ENCODE peak calls at places on chromosomes 6 and 20, in nine cellular contexts. F is heart left ventricle, D is upper lobe of right lung, E is mucosa of descending colon, M is heart right ventricle, T is HCT116, Y is PC-9, I is neural progenitor cell, Q is left ventricle myocardium inferior. P is an unnamed sample.

GRCh38 chr6:82032444-82032843 is 215.1 kb downstream of the IBTK start:
- DNase-seq in D (no peak), E (no peak), I (no peak), F (no peak), Y (no peak), M (no peak), T (no peak), Q (no peak), P (no peak)

GRCh38 chr6:169190970-169191369 is 62.7 kb downstream of the THBS2 start:
- DNase-seq in Y (no peak), E (no peak), T (no peak), Q (no peak), I (no peak), D (no peak), M (no peak), F (no peak), P (no peak)

GRCh38 chr20:41183391-41183790 is 46.0 kb downstream of the PLCG1 start:
- DNase-seq in M (no peak), E (no peak), I (no peak), Y (no peak), Q (no peak), D (no peak), F (no peak), T (no peak), P (no peak)

GRCh38 chr20:5160882-5161281 is 34.1 kb downstream of the CDS2 start:
- DNase-seq in F (no peak), Y (no peak), T (no peak), M (no peak), Q (no peak), E (no peak), I (no peak), D (no peak), P (no peak)

GRCh38 chr6:12580296-12580695 is 136.3 kb upstream of the PHACTR1 start:
- DNase-seq in E (no peak), I (no peak), T (no peak), M (no peak), D (no peak), F (no peak), Q (no peak), Y (no peak), P (no peak)

GRCh38 chr6:103675807-103676406 is 1183.8 kb downstream of the HACE1 start:
- DNase-seq in M (no peak), I (no peak), Y (no peak), F (no peak), D (no peak), T (no peak), E (no peak), Q (no peak), P (no peak)

GRCh38 chr20:21280496-21281016 is 22.6 kb upstream of the XRN2 start:
- DNase-seq in T (no peak), M (no peak), Y (no peak), F (no peak), D (no peak), E (no peak), I (no peak), Q (no peak), P (no peak)

GRCh38 chr6:119030759-119031158 is 47.7 kb downstream of the FAM184A start:
- DNase-seq in F (no peak), Q (no peak), M (no peak), Y (no peak), E (no peak), D (no peak), I (no peak), T (no peak), P (no peak)

GRCh38 chr20:36833275-36834020 is 42.5 kb upstream of the TLDC2 start:
- DNase-seq in M (peak; percentile 42), D (no peak), F (peak; percentile 60), Q (no peak), I (no peak), T (no peak), E (peak; percentile 56), Y (no peak), P (no peak)

GRCh38 chr20:36415475-36416002 is 109.4 kb downstream of the DLGAP4 start:
- DNase-seq in T (no peak), F (no peak), I (no peak), D (no peak), E (no peak), M (no peak), Q (no peak), Y (no peak), P (no peak)

GRCh38 chr6:35415065-35415880 is 36.9 kb upstream of the FANCE start:
- DNase-seq in Y (peak; percentile 55), D (peak; percentile 77), E (no peak), Q (peak; percentile 65), F (peak; percentile 77), T (no peak), M (peak; percentile 58), I (peak; percentile 80), P (no peak)

GRCh38 chr6:24495516-24495847 is 713 bp downstream of the ALDH5A1 start:
- DNase-seq in T (peak; percentile 0), E (peak; percentile 78), I (peak; percentile 57), Q (peak; percentile 49), D (peak; percentile 88), Y (peak; percentile 35), M (peak; percentile 45), F (peak; percentile 75), P (no peak)

GRCh38 chr6:13678255-13678983 is 33.2 kb downstream of the RANBP9 start:
- DNase-seq in M (no peak), E (no peak), Q (no peak), Y (no peak), D (no peak), T (no peak), F (no peak), I (no peak), P (no peak)

GRCh38 chr6:113763883-113764282 is 93.3 kb upstream of the MARCKS start:
- DNase-seq in M (no peak), T (peak; percentile 22), Q (no peak), F (no peak), I (no peak), D (no peak), Y (peak; percentile 43), E (no peak), P (peak; percentile 12)

GRCh38 chr6:129659590-129660345 is 50.2 kb downstream of the ARHGAP18 start:
- DNase-seq in M (no peak), Y (no peak), F (peak; percentile 40), Q (no peak), T (no peak), D (no peak), I (no peak), E (no peak), P (no peak)

GRCh38 chr6:72580281-72580940 is 41.5 kb upstream of the KCNQ5 start:
- DNase-seq in Q (no peak), T (peak; percentile 31), D (no peak), F (no peak), I (peak; percentile 36), E (no peak), M (no peak), Y (peak; percentile 10), P (peak; percentile 63)

GRCh38 chr6:144646066-144646800 is 361.1 kb downstream of the UTRN start:
- DNase-seq in T (no peak), M (no peak), F (no peak), Y (no peak), Q (no peak), I (no peak), D (no peak), E (no peak), P (no peak)

DNA sequence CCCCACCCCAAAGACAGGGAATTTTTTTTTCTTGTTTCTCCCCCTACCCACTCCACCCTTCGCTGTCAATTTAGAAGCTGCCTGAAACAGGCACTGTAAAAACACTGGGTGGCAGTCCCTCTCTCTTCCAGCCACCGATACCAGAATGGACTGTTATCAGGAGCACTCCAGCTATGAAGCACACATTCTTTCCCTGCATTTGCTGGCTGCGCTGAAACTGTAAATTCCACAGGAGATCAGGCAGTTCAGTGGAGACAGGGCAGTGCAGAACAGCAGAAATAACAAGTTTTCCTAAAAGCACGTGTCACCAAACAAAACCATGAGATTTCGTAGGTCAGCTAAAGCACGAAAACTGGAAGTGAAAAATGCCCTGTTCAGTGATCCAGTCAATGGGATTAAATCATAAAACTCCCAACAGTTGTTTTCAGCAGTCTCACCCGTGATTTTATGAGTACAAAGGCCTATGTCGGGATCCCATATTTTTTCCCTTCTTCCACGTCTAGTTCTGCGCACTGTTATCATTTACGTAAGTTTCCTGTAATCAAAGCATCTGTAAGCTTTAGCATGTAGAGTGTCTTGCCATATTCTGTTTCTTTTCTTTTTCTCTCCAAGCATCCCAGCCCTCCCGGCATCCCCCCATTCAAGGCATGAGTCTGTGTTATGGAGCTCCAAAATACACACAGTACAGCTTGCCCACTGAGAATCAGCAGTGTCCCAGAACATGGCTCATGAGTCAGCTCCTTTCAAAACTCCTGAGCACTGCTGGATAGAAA is 359.9 kb upstream of the EPHA7 start:
- DNase-seq in I (peak; percentile 71), E (no peak), M (peak; percentile 11), T (no peak), D (no peak), F (peak; percentile 56), Q (peak; percentile 20), Y (no peak), P (no peak)
- TF ChIP-seq CTCF in I (peak; percentile 44), E (no peak), M (peak; percentile 61), T (no peak), D (no peak), F (no peak), Q (peak; percentile 56), Y (no peak), P (no peak)

GRCh38 chr6:155284775-155285174 is 21.0 kb downstream of the CLDN20 start:
- DNase-seq in T (no peak), Y (no peak), M (no peak), F (no peak), E (no peak), Q (no peak), D (no peak), I (no peak), P (no peak)
- H3K36me3 ChIP-seq in T (peaks cover 13% of the 10 kb centered on the region), Y (peaks cover 15% of the 10 kb centered on the region), M (peaks cover 3% of the 10 kb centered on the region), F (peaks cover 5% of the 10 kb centered on the region), E (no peaks in the 10 kb centered on the region), Q (peaks cover 35% of the 10 kb centered on the region), D (peaks cover 37% of the 10 kb centered on the region), I (peaks cover 10% of the 10 kb centered on the region), P (no peaks in the 10 kb centered on the region)

DNA sequence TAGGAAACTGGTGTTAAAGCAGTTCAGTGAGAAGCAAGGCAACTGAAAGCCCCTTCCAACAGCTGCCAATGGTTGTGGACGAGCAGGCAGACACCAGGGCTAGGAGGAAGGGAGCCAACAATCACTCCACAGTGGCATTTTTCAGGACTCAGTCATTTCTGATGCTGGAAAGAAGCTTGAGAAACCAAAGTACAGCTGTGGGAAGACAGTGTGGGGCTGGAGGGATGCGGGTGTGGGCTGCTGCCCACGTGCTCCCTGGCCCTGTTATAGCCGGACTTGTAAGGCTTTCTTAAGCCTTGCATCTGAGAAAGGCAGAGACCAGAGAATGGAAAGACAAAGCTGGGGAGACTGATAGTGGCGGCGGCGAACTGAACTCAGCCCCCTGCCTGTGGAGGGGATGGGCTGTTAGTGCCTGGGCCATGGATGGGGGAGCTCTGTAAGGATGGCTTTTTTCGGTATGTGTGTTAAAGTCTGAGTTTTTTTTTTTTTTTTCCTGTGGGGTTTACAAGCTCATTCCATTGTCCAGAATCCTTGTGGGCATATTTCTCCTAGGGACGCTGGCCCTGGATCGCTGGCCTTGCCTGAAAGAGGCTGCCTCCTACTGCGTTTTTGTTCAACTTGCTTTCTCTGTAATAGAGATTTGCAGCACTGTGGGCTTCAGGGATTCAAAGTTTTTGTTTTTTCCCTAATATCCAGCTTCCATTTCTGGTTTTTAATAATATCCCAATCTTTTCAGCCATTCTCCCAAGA is 91.7 kb downstream of the GJA10 start:
- DNase-seq in D (no peak), Y (no peak), E (no peak), F (peak; percentile 42), I (peak; percentile 69), M (peak; percentile 11), T (no peak), Q (no peak), P (peak; percentile 77)
- H3K4me3 ChIP-seq in D (no peak overlapping the region), Y (no peak overlapping the region), E (no peak overlapping the region), F (no peak overlapping the region), I (no peak overlapping the region), M (no peak overlapping the region), T (no peak overlapping the region), Q (peak overlapping the region; percentile 5), P (no peak overlapping the region)

GRCh38 chr6:136031982-136032381 is 180.5 kb downstream of the PDE7B start:
- DNase-seq in T (peak; percentile 6), F (peak; percentile 45), Q (no peak), M (no peak), E (no peak), Y (no peak), D (no peak), I (no peak), P (no peak)
- TF ChIP-seq CTCF in T (peak; percentile 60), F (peak; percentile 44), Q (peak; percentile 73), M (peak; percentile 72), E (no peak), Y (peak; percentile 59), D (peak; percentile 51), I (peak; percentile 26), P (peak; percentile 51)